ENCODE peak calls at places on chromosomes 2 and 18, in nine cellular contexts. X is tibial artery; I is heart right ventricle; V is CD8-positive, alpha-beta memory T cell; F is cardiac muscle cell; L is mesendoderm; K is small intestine; W is A549; N is naive thymus-derived CD4-positive, alpha-beta T cell. P is an unnamed sample.

GRCh38 chr2:73255007-73255644 is 21.0 kb downstream of the CCT7 start:
- DNase-seq in X (no peak), I (no peak), V (no peak), F (no peak), L (no peak), K (no peak), W (no peak), N (no peak), P (no peak)

GRCh38 chr2:227783404-227784138 is 30.1 kb upstream of the CCL20 start:
- DNase-seq in X (no peak), I (no peak), V (no peak), F (no peak), L (no peak), K (peak; percentile 53), W (no peak), N (no peak), P (no peak)

GRCh38 chr2:136072616-136073015 is 45.3 kb downstream of the CXCR4 start:
- DNase-seq in X (no peak), I (no peak), V (no peak), F (no peak), L (no peak), K (no peak), W (no peak), N (no peak), P (no peak)

GRCh38 chr2:1602359-1603010 is 141.8 kb downstream of the PXDN start:
- DNase-seq in X (no peak), I (no peak), V (no peak), F (no peak), L (no peak), K (no peak), W (no peak), N (no peak), P (no peak)

GRCh38 chr2:202116686-202117085 is 43.6 kb downstream of the KIAA2012 start:
- DNase-seq in X (no peak), I (no peak), V (no peak), F (no peak), L (no peak), K (no peak), W (no peak), N (no peak), P (no peak)

GRCh38 chr2:189402932-189403331 is 38.3 kb upstream of the WDR75 start:
- DNase-seq in X (no peak), I (no peak), V (no peak), F (no peak), L (peak; percentile 83), K (no peak), W (no peak), N (no peak), P (no peak)

GRCh38 chr2:54377901-54378493 is 78.1 kb upstream of the SPTBN1 start:
- DNase-seq in X (no peak), I (no peak), V (no peak), F (peak; percentile 24), L (peak; percentile 62), K (no peak), W (no peak), N (no peak), P (no peak)

GRCh38 chr2:62152000-62152399 is 43.9 kb upstream of the B3GNT2 start:
- DNase-seq in X (no peak), I (no peak), V (no peak), F (no peak), L (peak; percentile 64), K (no peak), W (no peak), N (no peak), P (no peak)

GRCh38 chr2:219634171-219634940 is 6.9 kb downstream of the SLC4A3 start:
- DNase-seq in X (peak; percentile 17), I (no peak), V (no peak), F (no peak), L (no peak), K (no peak), W (no peak), N (no peak), P (no peak)

GRCh38 chr2:10041711-10042110 is 1.6 kb upstream of the KLF11 start:
- DNase-seq in X (no peak), I (no peak), V (no peak), F (no peak), L (no peak), K (no peak), W (no peak), N (no peak), P (no peak)

GRCh38 chr18:79481041-79481790 is 85.5 kb downstream of the NFATC1 start:
- DNase-seq in X (no peak), I (no peak), V (no peak), F (no peak), L (no peak), K (no peak), W (no peak), N (no peak), P (peak; percentile 39)

GRCh38 chr2:173016451-173016850 is 59.2 kb upstream of the MAP3K20 start:
- DNase-seq in X (no peak), I (no peak), V (no peak), F (no peak), L (no peak), K (no peak), W (no peak), N (no peak), P (no peak)
- H3K4me3 ChIP-seq in X (no peak overlapping the region), I (no peak overlapping the region), V (no peak overlapping the region), F (no peak overlapping the region), L (no peak overlapping the region), K (no peak overlapping the region), W (no peak overlapping the region), N (no peak overlapping the region), P (no peak overlapping the region)

GRCh38 chr18:36149514-36150289 is 20.0 kb downstream of the ELP2 start:
- DNase-seq in X (no peak), I (no peak), V (no peak), F (no peak), L (no peak), K (no peak), W (no peak), N (no peak), P (no peak)
- H3K4me1 ChIP-seq in X (no peaks in the 10 kb centered on the region), I (no peaks in the 10 kb centered on the region), V (no peaks in the 10 kb centered on the region), F (no peaks in the 10 kb centered on the region), L (no peaks in the 10 kb centered on the region), K (no peaks in the 10 kb centered on the region), W (no peaks in the 10 kb centered on the region), N (no peaks in the 10 kb centered on the region), P (no peaks in the 10 kb centered on the region)

DNA sequence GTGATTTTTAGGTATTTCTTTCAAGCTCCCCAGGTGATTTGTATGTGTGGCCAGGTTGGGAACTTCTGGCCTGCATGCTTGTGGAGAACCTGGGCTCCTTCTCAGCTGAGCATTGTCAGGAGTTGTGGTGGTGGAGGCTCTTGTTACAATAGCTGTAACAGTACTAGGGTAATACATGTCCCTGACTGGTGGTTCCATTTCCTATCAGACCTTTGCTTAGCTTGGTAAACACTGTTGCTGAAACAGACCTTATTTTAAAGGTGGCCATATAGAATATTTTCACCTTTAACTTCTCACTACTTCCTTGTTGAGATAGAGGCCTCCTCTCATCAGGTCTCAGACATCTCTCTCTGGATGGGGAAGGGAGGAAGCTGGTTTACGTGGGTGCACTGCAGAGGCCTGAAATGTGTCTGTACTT is 79.2 kb downstream of the SETBP1 start:
- DNase-seq in X (no peak), I (no peak), V (no peak), F (no peak), L (no peak), K (no peak), W (no peak), N (no peak), P (no peak)
- H3K4me3 ChIP-seq in X (no peak overlapping the region), I (no peak overlapping the region), V (no peak overlapping the region), F (no peak overlapping the region), L (no peak overlapping the region), K (no peak overlapping the region), W (no peak overlapping the region), N (no peak overlapping the region), P (no peak overlapping the region)

GRCh38 chr18:50311573-50312106 is 24.1 kb upstream of the CXXC1 start:
- DNase-seq in X (no peak), I (no peak), V (no peak), F (no peak), L (no peak), K (peak; percentile 27), W (no peak), N (no peak), P (no peak)
- H3K4me1 ChIP-seq in X (no peaks in the 10 kb centered on the region), I (peaks cover 21% of the 10 kb centered on the region), V (peaks cover 8% of the 10 kb centered on the region), F (no peaks in the 10 kb centered on the region), L (no peaks in the 10 kb centered on the region), K (no peaks in the 10 kb centered on the region), W (peaks cover 9% of the 10 kb centered on the region), N (no peaks in the 10 kb centered on the region), P (no peaks in the 10 kb centered on the region)

GRCh38 chr2:197233473-197233872 is 77.1 kb downstream of the ANKRD44 start:
- DNase-seq in X (no peak), I (no peak), V (no peak), F (no peak), L (no peak), K (no peak), W (no peak), N (no peak), P (no peak)
- H3K4me3 ChIP-seq in X (no peak overlapping the region), I (no peak overlapping the region), V (no peak overlapping the region), F (no peak overlapping the region), L (no peak overlapping the region), K (no peak overlapping the region), W (no peak overlapping the region), N (no peak overlapping the region), P (no peak overlapping the region)

DNA sequence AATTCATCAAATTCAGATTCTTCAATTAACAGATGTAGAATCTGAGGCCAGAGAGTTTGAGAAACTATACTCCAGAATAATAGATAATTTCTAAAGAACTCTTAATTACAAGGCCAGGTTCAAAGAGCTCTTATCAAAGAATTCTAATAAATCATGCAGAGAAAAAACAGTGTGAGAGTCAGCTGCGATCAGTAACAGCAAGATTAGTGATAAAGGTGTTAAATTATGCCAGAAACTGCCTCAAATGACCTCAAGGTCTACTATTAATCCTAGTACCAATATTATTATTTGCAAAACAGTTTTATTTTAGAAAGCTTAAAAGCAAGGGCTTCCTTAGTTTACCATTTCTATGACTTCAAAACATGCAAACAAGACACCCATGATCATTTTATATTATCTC is 215.3 kb downstream of the GCA start:
- DNase-seq in X (no peak), I (no peak), V (no peak), F (no peak), L (no peak), K (no peak), W (no peak), N (no peak), P (no peak)
- H3K4me1 ChIP-seq in X (no peaks in the 10 kb centered on the region), I (no peaks in the 10 kb centered on the region), V (no peaks in the 10 kb centered on the region), F (no peaks in the 10 kb centered on the region), L (no peaks in the 10 kb centered on the region), K (no peaks in the 10 kb centered on the region), W (no peaks in the 10 kb centered on the region), N (no peaks in the 10 kb centered on the region), P (no peaks in the 10 kb centered on the region)

DNA sequence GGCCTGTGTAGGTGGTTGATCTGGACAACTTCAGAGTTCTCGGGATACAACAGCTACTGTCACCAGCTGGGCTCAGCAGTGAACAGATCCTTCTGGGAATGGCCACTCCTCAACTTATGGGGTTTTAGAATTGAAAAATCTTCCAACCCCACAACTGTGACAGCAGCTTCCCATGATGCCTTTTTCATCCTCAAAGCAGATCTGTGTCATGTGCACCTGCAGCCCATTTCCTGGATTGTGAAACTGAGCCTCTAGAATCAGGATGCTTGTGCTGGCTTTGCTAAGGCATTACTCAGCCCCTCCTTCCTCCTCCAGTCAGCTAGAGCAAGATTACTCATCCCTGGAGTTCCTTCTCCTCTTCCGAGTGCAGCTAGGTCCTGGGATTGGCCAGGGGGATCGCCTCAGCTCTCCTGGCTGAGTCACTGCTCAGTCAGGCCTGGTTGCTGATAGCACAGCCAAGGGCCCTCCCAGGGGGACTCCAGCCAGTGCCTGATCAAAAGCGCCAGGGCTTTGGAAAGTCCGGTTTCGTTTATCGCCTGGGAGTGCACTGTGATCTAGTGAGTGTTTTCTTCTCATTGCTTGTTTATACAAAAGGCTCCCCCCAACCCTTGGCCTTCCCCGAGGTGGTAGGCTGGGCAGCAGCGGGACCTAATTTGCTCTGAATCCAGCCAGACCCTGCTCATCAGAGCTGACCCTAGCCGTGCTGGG is 2.4 kb upstream of the LPIN1 start:
- DNase-seq in X (peak; percentile 96), I (peak; percentile 90), V (peak; percentile 69), F (peak; percentile 90), L (peak; percentile 99), K (peak; percentile 99), W (peak; percentile 100), N (peak; percentile 80), P (peak; percentile 98)
- H3K4me3 ChIP-seq in X (peak overlapping the region; percentile 7), I (peak overlapping the region; percentile 29), V (peak overlapping the region; percentile 16), F (no peak overlapping the region), L (no peak overlapping the region), K (no peak overlapping the region), W (peak overlapping the region; percentile 24), N (peak overlapping the region; percentile 35), P (peak overlapping the region; percentile 54)

P was measured in psoas muscle.